ENCODE peak calls at places on chromosomes 1 and 21, in eight cellular contexts. Q, I, U, Y, R, O, W and M are unnamed samples.

GRCh38 chr1:15803380-15803779 is 4.1 kb downstream of the UQCRHL start:
- DNase-seq in Q (no peak), I (no peak), U (no peak), Y (no peak), R (peak), O (no peak), W (no peak), M (no peak)

GRCh38 chr1:27951396-27951795 is 8.4 kb upstream of the XKR8 start:
- DNase-seq in Q (no peak), I (no peak), U (no peak), Y (no peak), R (no peak), O (no peak), W (no peak), M (no peak)

GRCh38 chr21:17554619-17555472 is 42.0 kb downstream of the CXADR start:
- DNase-seq in Q (no peak), I (peak), U (no peak), Y (no peak), R (peak), O (no peak), W (no peak), M (no peak)

GRCh38 chr1:184512724-184513123 is 125.9 kb downstream of the C1orf21 start:
- DNase-seq in Q (no peak), I (no peak), U (no peak), Y (no peak), R (no peak), O (no peak), W (no peak), M (no peak)

GRCh38 chr1:104125226-104125625 is 375.5 kb downstream of the AMY1C start:
- DNase-seq in Q (no peak), I (no peak), U (no peak), Y (no peak), R (no peak), O (no peak), W (no peak), M (no peak)

GRCh38 chr1:86487131-86487804 is 18.5 kb downstream of the CLCA1 start:
- DNase-seq in Q (no peak), I (peak), U (no peak), Y (peak), R (no peak), O (peak), W (no peak), M (no peak)

GRCh38 chr1:229229137-229229720 is 41.7 kb upstream of the RAB4A start:
- DNase-seq in Q (no peak), I (no peak), U (peak), Y (no peak), R (no peak), O (no peak), W (no peak), M (no peak)

GRCh38 chr1:176897350-176898236 is 266.9 kb downstream of the ASTN1 start:
- DNase-seq in Q (no peak), I (peak), U (peak), Y (peak), R (peak), O (peak), W (no peak), M (no peak)

GRCh38 chr1:83531910-83532309 is 467.0 kb downstream of the TTLL7 start:
- DNase-seq in Q (no peak), I (no peak), U (no peak), Y (no peak), R (no peak), O (no peak), W (no peak), M (no peak)

GRCh38 chr21:28944296-28944695 is 48.4 kb downstream of the LTN1 start:
- DNase-seq in Q (no peak), I (peak), U (no peak), Y (no peak), R (no peak), O (no peak), W (no peak), M (no peak)

GRCh38 chr1:19452221-19452663 is 33.1 kb downstream of the CAPZB start:
- DNase-seq in Q (no peak), I (peak), U (no peak), Y (no peak), R (no peak), O (peak), W (no peak), M (no peak)

GRCh38 chr1:172002725-172003345 is 161.5 kb downstream of the DNM3 start:
- DNase-seq in Q (peak), I (peak), U (peak), Y (no peak), R (peak), O (no peak), W (no peak), M (no peak)

GRCh38 chr1:41493626-41494350 is 9.3 kb upstream of the EDN2 start:
- DNase-seq in Q (no peak), I (no peak), U (no peak), Y (no peak), R (no peak), O (peak), W (no peak), M (no peak)

GRCh38 chr1:111436726-111437125 is 9.2 kb upstream of the OVGP1 start:
- DNase-seq in Q (no peak), I (no peak), U (no peak), Y (no peak), R (no peak), O (no peak), W (no peak), M (no peak)

GRCh38 chr1:243233908-243234307 is 21.2 kb downstream of the CEP170 start:
- DNase-seq in Q (no peak), I (peak), U (no peak), Y (peak), R (peak), O (no peak), W (no peak), M (no peak)

GRCh38 chr1:45059829-45060228 is 47.8 kb downstream of the UROD start:
- DNase-seq in Q (no peak), I (no peak), U (no peak), Y (no peak), R (no peak), O (no peak), W (no peak), M (no peak)

GRCh38 chr1:209046058-209046417 is 537.5 kb upstream of the CAMK1G start:
- DNase-seq in Q (no peak), I (no peak), U (no peak), Y (no peak), R (no peak), O (no peak), W (no peak), M (no peak)

GRCh38 chr21:38333290-38334272 is 76.8 kb downstream of the KCNJ15 start:
- DNase-seq in Q (no peak), I (no peak), U (no peak), Y (no peak), R (no peak), O (peak), W (no peak), M (no peak)

GRCh38 chr1:200262326-200262965 is 147.4 kb downstream of the ZNF281 start:
- DNase-seq in Q (no peak), I (no peak), U (no peak), Y (no peak), R (no peak), O (no peak), W (no peak), M (no peak)

GRCh38 chr21:46322351-46323226 is 1.1 kb downstream of the C21orf58 start:
- DNase-seq in Q (no peak), I (peak), U (no peak), Y (no peak), R (no peak), O (peak), W (no peak), M (no peak)

GRCh38 chr1:228174482-228175315 is 9.1 kb downstream of the IBA57 start:
- DNase-seq in Q (peak), I (peak), U (no peak), Y (no peak), R (peak), O (peak), W (no peak), M (no peak)

GRCh38 chr1:41898191-41898713 is 20.5 kb downstream of the HIVEP3 start:
- DNase-seq in Q (peak), I (no peak), U (no peak), Y (no peak), R (no peak), O (no peak), W (no peak), M (peak)

GRCh38 chr1:155062702-155063411 is 683 bp upstream of the EFNA4 start:
- DNase-seq in Q (peak), I (peak), U (no peak), Y (no peak), R (peak), O (peak), W (no peak), M (peak)

GRCh38 chr1:20216574-20216973 is 30.3 kb upstream of the PLA2G2C start:
- DNase-seq in Q (no peak), I (no peak), U (no peak), Y (no peak), R (peak), O (no peak), W (no peak), M (no peak)

GRCh38 chr1:161382214-161383019 is 14.7 kb upstream of the CFAP126 start:
- DNase-seq in Q (no peak), I (peak), U (peak), Y (peak), R (peak), O (no peak), W (no peak), M (no peak)

GRCh38 chr1:154906621-154907081 is 29.9 kb downstream of the PMVK start:
- DNase-seq in Q (no peak), I (no peak), U (no peak), Y (no peak), R (peak), O (no peak), W (no peak), M (no peak)